ENCODE peak calls at places on chromosome 21, in seven cellular contexts. One of them, this sample, is unnamed.

GRCh38 chr21:24160528-24160927 is 1446.8 kb downstream of the MRPL39 start:
- DNase-seq in GM04504: no peak
- DNase-seq in GM23248: no peak
- DNase-seq in stomach: no peak
- DNase-seq in anterior cingulate cortex: no peak
- DNase-seq in mucosa of gallbladder: no peak
- DNase-seq in naive B cell: no peak
- DNase-seq in this sample: no peak

GRCh38 chr21:23601549-23601948 is 2005.7 kb downstream of the MRPL39 start:
- DNase-seq in GM23248: no peak
- DNase-seq in anterior cingulate cortex: no peak
- DNase-seq in mucosa of gallbladder: no peak
- DNase-seq in naive B cell: no peak
- DNase-seq in stomach: no peak
- DNase-seq in GM04504: no peak
- DNase-seq in this sample: no peak

GRCh38 chr21:21019681-21020080 is 21.5 kb downstream of the NCAM2 start:
- DNase-seq in naive B cell: no peak
- DNase-seq in anterior cingulate cortex: no peak
- DNase-seq in GM23248: no peak
- DNase-seq in mucosa of gallbladder: no peak
- DNase-seq in stomach: no peak
- DNase-seq in GM04504: no peak
- DNase-seq in this sample: no peak

GRCh38 chr21:33070921-33071877 is 1.3 kb downstream of the OLIG1 start:
- DNase-seq in anterior cingulate cortex: no peak
- DNase-seq in GM23248: peak
- DNase-seq in GM04504: no peak
- DNase-seq in naive B cell: no peak
- DNase-seq in stomach: no peak
- DNase-seq in mucosa of gallbladder: no peak
- DNase-seq in this sample: no peak

GRCh38 chr21:32426066-32426465 is 13.6 kb downstream of the EVA1C start:
- DNase-seq in stomach: no peak
- DNase-seq in GM04504: no peak
- DNase-seq in anterior cingulate cortex: no peak
- DNase-seq in mucosa of gallbladder: no peak
- DNase-seq in GM23248: no peak
- DNase-seq in naive B cell: no peak
- DNase-seq in this sample: no peak

GRCh38 chr21:41678944-41679343 is 87.9 kb downstream of the RIPK4 start:
- DNase-seq in GM23248: peak
- DNase-seq in GM04504: peak
- DNase-seq in anterior cingulate cortex: no peak
- DNase-seq in naive B cell: no peak
- DNase-seq in mucosa of gallbladder: peak
- DNase-seq in stomach: peak
- DNase-seq in this sample: peak

GRCh38 chr21:44349416-44349846 is 4.0 kb upstream of the TRPM2 start:
- DNase-seq in stomach: no peak
- DNase-seq in GM04504: no peak
- DNase-seq in GM23248: no peak
- DNase-seq in naive B cell: no peak
- DNase-seq in anterior cingulate cortex: no peak
- DNase-seq in mucosa of gallbladder: no peak
- DNase-seq in this sample: no peak

GRCh38 chr21:42236014-42236413 is 17.1 kb downstream of the ABCG1 start:
- DNase-seq in mucosa of gallbladder: no peak
- DNase-seq in naive B cell: no peak
- DNase-seq in GM04504: no peak
- DNase-seq in anterior cingulate cortex: no peak
- DNase-seq in stomach: peak
- DNase-seq in GM23248: no peak
- DNase-seq in this sample: no peak

GRCh38 chr21:43975469-43976098 is 36.5 kb upstream of the TRAPPC10 start:
- DNase-seq in GM04504: peak
- DNase-seq in GM23248: peak
- DNase-seq in stomach: peak
- DNase-seq in anterior cingulate cortex: no peak
- DNase-seq in mucosa of gallbladder: peak
- DNase-seq in naive B cell: peak
- DNase-seq in this sample: peak

GRCh38 chr21:41966872-41967621 is 13.2 kb upstream of the C2CD2 start:
- DNase-seq in anterior cingulate cortex: no peak
- DNase-seq in naive B cell: no peak
- DNase-seq in GM23248: no peak
- DNase-seq in stomach: no peak
- DNase-seq in mucosa of gallbladder: no peak
- DNase-seq in GM04504: no peak
- DNase-seq in this sample: no peak

GRCh38 chr21:24220466-24220865 is 1386.8 kb downstream of the MRPL39 start:
- DNase-seq in naive B cell: no peak
- DNase-seq in mucosa of gallbladder: no peak
- DNase-seq in GM04504: no peak
- DNase-seq in GM23248: no peak
- DNase-seq in stomach: no peak
- DNase-seq in anterior cingulate cortex: no peak
- DNase-seq in this sample: no peak

GRCh38 chr21:34008618-34009017 is 64.8 kb upstream of the MRPS6 start:
- DNase-seq in naive B cell: no peak
- DNase-seq in anterior cingulate cortex: no peak
- DNase-seq in stomach: no peak
- DNase-seq in GM04504: no peak
- DNase-seq in GM23248: no peak
- DNase-seq in mucosa of gallbladder: no peak
- DNase-seq in this sample: peak

GRCh38 chr21:29232601-29233541 is 65.9 kb upstream of the BACH1 start:
- DNase-seq in anterior cingulate cortex: no peak
- DNase-seq in stomach: no peak
- DNase-seq in mucosa of gallbladder: no peak
- DNase-seq in naive B cell: peak
- DNase-seq in GM23248: peak
- DNase-seq in GM04504: peak
- DNase-seq in this sample: peak

GRCh38 chr21:32921632-32922230 is 104.0 kb upstream of the OLIG2 start:
- DNase-seq in naive B cell: peak
- DNase-seq in stomach: peak
- DNase-seq in GM04504: no peak
- DNase-seq in mucosa of gallbladder: no peak
- DNase-seq in GM23248: peak
- DNase-seq in anterior cingulate cortex: no peak
- DNase-seq in this sample: no peak

GRCh38 chr21:42862123-42862475 is 17.2 kb downstream of the WDR4 start:
- DNase-seq in stomach: no peak
- DNase-seq in naive B cell: no peak
- DNase-seq in mucosa of gallbladder: no peak
- DNase-seq in GM23248: no peak
- DNase-seq in GM04504: no peak
- DNase-seq in anterior cingulate cortex: no peak
- DNase-seq in this sample: no peak

GRCh38 chr21:20721151-20721550 is 277.1 kb upstream of the NCAM2 start:
- DNase-seq in GM23248: no peak
- DNase-seq in mucosa of gallbladder: no peak
- DNase-seq in GM04504: no peak
- DNase-seq in stomach: no peak
- DNase-seq in anterior cingulate cortex: no peak
- DNase-seq in naive B cell: no peak
- DNase-seq in this sample: no peak

GRCh38 chr21:36867506-36867905 is 99.0 kb downstream of the HLCS start:
- DNase-seq in anterior cingulate cortex: no peak
- DNase-seq in stomach: no peak
- DNase-seq in GM04504: no peak
- DNase-seq in GM23248: no peak
- DNase-seq in naive B cell: no peak
- DNase-seq in mucosa of gallbladder: no peak
- DNase-seq in this sample: no peak

GRCh38 chr21:37503848-37504467 is 137.4 kb downstream of the DYRK1A start:
- DNase-seq in GM23248: peak
- DNase-seq in naive B cell: no peak
- DNase-seq in GM04504: peak
- DNase-seq in mucosa of gallbladder: no peak
- DNase-seq in stomach: no peak
- DNase-seq in anterior cingulate cortex: no peak
- DNase-seq in this sample: peak

GRCh38 chr21:27586986-27587385 is 620.1 kb upstream of the ADAMTS5 start:
- DNase-seq in mucosa of gallbladder: no peak
- DNase-seq in naive B cell: no peak
- DNase-seq in stomach: no peak
- DNase-seq in GM04504: peak
- DNase-seq in anterior cingulate cortex: no peak
- DNase-seq in GM23248: peak
- DNase-seq in this sample: no peak

GRCh38 chr21:17688912-17689874 is 76.5 kb upstream of the BTG3 start:
- DNase-seq in stomach: peak
- DNase-seq in GM23248: no peak
- DNase-seq in GM04504: no peak
- DNase-seq in naive B cell: no peak
- DNase-seq in anterior cingulate cortex: no peak
- DNase-seq in mucosa of gallbladder: peak
- DNase-seq in this sample: no peak

GRCh38 chr21:45910155-45910547 is 71.4 kb upstream of the COL6A1 start:
- DNase-seq in GM23248: no peak
- DNase-seq in stomach: no peak
- DNase-seq in mucosa of gallbladder: no peak
- DNase-seq in anterior cingulate cortex: no peak
- DNase-seq in naive B cell: no peak
- DNase-seq in GM04504: no peak
- DNase-seq in this sample: no peak

GRCh38 chr21:33019516-33019884 is 6.2 kb upstream of the OLIG2 start:
- DNase-seq in stomach: no peak
- DNase-seq in GM04504: no peak
- DNase-seq in anterior cingulate cortex: no peak
- DNase-seq in mucosa of gallbladder: no peak
- DNase-seq in GM23248: no peak
- DNase-seq in naive B cell: no peak
- DNase-seq in this sample: no peak

GRCh38 chr21:29190920-29191319 is 60.5 kb downstream of the MAP3K7CL start:
- DNase-seq in mucosa of gallbladder: no peak
- DNase-seq in anterior cingulate cortex: no peak
- DNase-seq in stomach: no peak
- DNase-seq in GM04504: no peak
- DNase-seq in GM23248: peak
- DNase-seq in naive B cell: no peak
- DNase-seq in this sample: no peak

GRCh38 chr21:16241500-16241963 is 511.8 kb downstream of the USP25 start:
- DNase-seq in GM23248: no peak
- DNase-seq in stomach: no peak
- DNase-seq in mucosa of gallbladder: no peak
- DNase-seq in GM04504: no peak
- DNase-seq in anterior cingulate cortex: no peak
- DNase-seq in naive B cell: no peak
- DNase-seq in this sample: no peak

GRCh38 chr21:31752352-31752751 is 20.4 kb upstream of the SCAF4 start:
- DNase-seq in GM23248: peak
- DNase-seq in stomach: no peak
- DNase-seq in anterior cingulate cortex: no peak
- DNase-seq in GM04504: no peak
- DNase-seq in mucosa of gallbladder: no peak
- DNase-seq in naive B cell: no peak
- DNase-seq in this sample: peak

GRCh38 chr21:15003463-15004135 is 61.2 kb downstream of the NRIP1 start:
- DNase-seq in anterior cingulate cortex: no peak
- DNase-seq in mucosa of gallbladder: no peak
- DNase-seq in GM23248: no peak
- DNase-seq in naive B cell: no peak
- DNase-seq in GM04504: no peak
- DNase-seq in stomach: no peak
- DNase-seq in this sample: no peak

GRCh38 chr21:46152939-46153258 is 2.5 kb downstream of the FTCD start:
- DNase-seq in naive B cell: no peak
- DNase-seq in mucosa of gallbladder: no peak
- DNase-seq in GM23248: no peak
- DNase-seq in anterior cingulate cortex: no peak
- DNase-seq in stomach: no peak
- DNase-seq in GM04504: no peak
- DNase-seq in this sample: no peak

GRCh38 chr21:18477059-18477458 is 73.5 kb upstream of the TMPRSS15 start:
- DNase-seq in anterior cingulate cortex: no peak
- DNase-seq in naive B cell: no peak
- DNase-seq in GM04504: no peak
- DNase-seq in mucosa of gallbladder: no peak
- DNase-seq in stomach: no peak
- DNase-seq in GM23248: no peak
- DNase-seq in this sample: no peak

GRCh38 chr21:19290328-19290727 is 886.7 kb upstream of the TMPRSS15 start:
- DNase-seq in stomach: no peak
- DNase-seq in GM23248: no peak
- DNase-seq in anterior cingulate cortex: no peak
- DNase-seq in naive B cell: no peak
- DNase-seq in mucosa of gallbladder: no peak
- DNase-seq in GM04504: no peak
- DNase-seq in this sample: no peak

GRCh38 chr21:44758781-44759627 is 42.6 kb downstream of the UBE2G2 start:
- DNase-seq in mucosa of gallbladder: no peak
- DNase-seq in GM23248: no peak
- DNase-seq in anterior cingulate cortex: no peak
- DNase-seq in naive B cell: no peak
- DNase-seq in stomach: peak
- DNase-seq in GM04504: no peak
- DNase-seq in this sample: no peak

GRCh38 chr21:42677339-42678117 is 24.1 kb downstream of the PDE9A start:
- DNase-seq in anterior cingulate cortex: no peak
- DNase-seq in GM23248: no peak
- DNase-seq in stomach: no peak
- DNase-seq in GM04504: no peak
- DNase-seq in naive B cell: no peak
- DNase-seq in mucosa of gallbladder: no peak
- DNase-seq in this sample: no peak

GRCh38 chr21:40967771-40968170 is 120.8 kb upstream of the DSCAM start:
- DNase-seq in anterior cingulate cortex: no peak
- DNase-seq in naive B cell: no peak
- DNase-seq in GM23248: no peak
- DNase-seq in mucosa of gallbladder: no peak
- DNase-seq in stomach: no peak
- DNase-seq in GM04504: no peak
- DNase-seq in this sample: no peak

This sample was measured in RKO.